ENCODE peak calls at places on chromosomes 16 and 17, in seven cellular contexts. Y is stomach; I is body of pancreas; Z is psoas muscle; E is IMR-90; L is CD8-positive, alpha-beta memory T cell; A is pancreas. J is an unnamed sample. For H3K4me1, the result is how much of the 10 kb centered on the place peaks cover.

GRCh38 chr16:35352431-35352830 is 1893.0 kb downstream of the TP53TG3F start:
- DNase-seq in E (no peak), I (no peak), A (no peak), Z (no peak), Y (no peak), L (no peak), J (no peak)

GRCh38 chr16:20020976-20021375 is 52.7 kb downstream of the GPR139 start:
- DNase-seq in Y (no peak), A (no peak), E (no peak), I (no peak), Z (no peak), L (no peak), J (no peak)

GRCh38 chr17:71613996-71614395 is 506.8 kb upstream of the SOX9 start:
- DNase-seq in L (no peak), A (no peak), Y (no peak), I (no peak), E (no peak), Z (no peak), J (no peak)

GRCh38 chr17:60231234-60231633 is 81.5 kb downstream of the CA4 start:
- DNase-seq in E (peak), Y (no peak), I (no peak), A (no peak), L (no peak), Z (no peak), J (no peak)

GRCh38 chr16:17470002-17470870 is 524 bp downstream of the XYLT1 start:
- DNase-seq in E (no peak), L (peak), Z (peak), Y (no peak), I (peak), A (peak), J (peak)

GRCh38 chr17:77636835-77637806 is 321.4 kb upstream of the TNRC6C start:
- DNase-seq in A (no peak), L (no peak), I (no peak), E (no peak), Y (no peak), Z (no peak), J (no peak)

GRCh38 chr17:7825206-7825980 is 8.6 kb upstream of the KDM6B start:
- DNase-seq in L (no peak), I (no peak), A (no peak), E (no peak), Z (no peak), Y (no peak), J (no peak)

GRCh38 chr17:43530303-43531081 is 15.6 kb downstream of the ETV4 start:
- DNase-seq in Y (peak), Z (peak), E (peak), I (peak), L (no peak), A (peak), J (no peak)

GRCh38 chr16:85206472-85207356 is 94.4 kb upstream of the CIBAR2 start:
- DNase-seq in I (peak), E (peak), Z (peak), Y (peak), L (no peak), A (no peak), J (no peak)

GRCh38 chr17:4947411-4948165 is 742 bp downstream of the PFN1 start:
- DNase-seq in I (peak), L (peak), Y (peak), A (peak), E (peak), Z (peak), J (peak)

GRCh38 chr17:32636593-32637218 is 149.9 kb downstream of the CDK5R1 start:
- DNase-seq in Z (no peak), L (no peak), Y (no peak), A (no peak), I (no peak), E (no peak), J (no peak)

GRCh38 chr17:13600475-13601316 is 1.0 kb downstream of the HS3ST3A1 start:
- DNase-seq in A (no peak), Y (no peak), Z (no peak), E (peak), I (no peak), L (no peak), J (no peak)

GRCh38 chr16:57551057-57551456 is 8.6 kb downstream of the ADGRG5 start:
- DNase-seq in L (no peak), A (no peak), Y (no peak), I (no peak), Z (no peak), E (no peak), J (no peak)

GRCh38 chr17:12180644-12181261 is 160.1 kb downstream of the MAP2K4 start:
- DNase-seq in Z (no peak), E (peak), I (peak), L (no peak), Y (no peak), A (no peak), J (no peak)

GRCh38 chr17:32928527-32929287 is 754 bp downstream of the TMEM98 start:
- DNase-seq in Y (no peak), E (peak), L (no peak), A (no peak), I (no peak), Z (no peak), J (no peak)

GRCh38 chr17:8151641-8152111 is 528 bp downstream of the PER1 start:
- DNase-seq in Y (peak), E (peak), L (no peak), I (peak), Z (peak), A (peak), J (no peak)

GRCh38 chr17:50048146-50048720 is 7.7 kb upstream of the ITGA3 start:
- DNase-seq in L (no peak), Y (no peak), A (no peak), Z (no peak), E (no peak), I (no peak), J (no peak)

GRCh38 chr17:17154981-17155380 is 51.2 kb downstream of the PLD6 start:
- DNase-seq in Y (no peak), L (no peak), E (no peak), Z (no peak), I (no peak), A (no peak), J (no peak)

GRCh38 chr17:39641883-39642282 is 4.9 kb downstream of the STARD3 start:
- DNase-seq in Z (no peak), E (no peak), A (no peak), L (no peak), Y (no peak), I (no peak), J (no peak)

GRCh38 chr17:39640493-39641118 is 3.7 kb downstream of the STARD3 start:
- DNase-seq in Z (no peak), Y (no peak), I (no peak), E (no peak), A (no peak), L (no peak), J (no peak)

GRCh38 chr17:39642675-39643074 is 5.7 kb downstream of the STARD3 start:
- DNase-seq in I (no peak), E (no peak), L (no peak), Y (no peak), A (no peak), Z (no peak), J (no peak)

GRCh38 chr17:39639566-39640458 is 2.9 kb downstream of the STARD3 start:
- DNase-seq in Z (no peak), A (no peak), I (no peak), E (no peak), L (no peak), Y (no peak), J (no peak)

DNA sequence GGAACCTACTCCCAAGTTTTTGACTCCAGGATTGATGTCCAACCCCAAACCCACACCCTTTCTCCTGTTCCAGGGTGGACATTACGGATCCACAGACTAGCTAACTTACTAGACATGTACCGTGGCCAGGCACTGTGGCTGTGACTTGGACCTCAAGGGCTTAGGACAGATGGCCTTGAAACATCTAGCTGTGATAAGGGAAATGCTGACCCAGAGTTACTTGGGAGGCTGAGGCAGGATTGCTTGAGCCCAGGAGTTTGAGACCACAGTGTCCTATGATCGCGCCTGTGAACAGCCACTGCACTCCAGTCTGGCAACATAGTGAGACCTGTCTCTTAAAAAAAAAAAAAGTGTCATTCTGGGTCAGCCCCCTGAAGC is 4.2 kb downstream of the STARD3 start:
- DNase-seq in E (no peak), Y (no peak), A (no peak), I (no peak), L (no peak), Z (no peak), J (no peak)
- H3K4me1 ChIP-seq in E (under half), Y (half or more), A (under half), I (half or more), L (half or more), Z (under half), J (under half)

GRCh38 chr17:15441315-15441714 is 26.1 kb downstream of the CDRT4 start:
- DNase-seq in A (no peak), I (no peak), Z (no peak), E (peak), L (no peak), Y (no peak), J (no peak)
- H3K4me1 ChIP-seq in A (under half), I (under half), Z (under half), E (under half), L (under half), Y (under half), J (under half)

GRCh38 chr17:64003526-64004121 is 5.5 kb downstream of the PRR29 start:
- DNase-seq in I (no peak), Z (no peak), L (no peak), E (no peak), A (no peak), Y (no peak), J (no peak)

GRCh38 chr17:64005734-64006167 is 7.6 kb downstream of the PRR29 start:
- DNase-seq in Z (no peak), Y (peak), E (no peak), I (no peak), L (no peak), A (no peak), J (no peak)

GRCh38 chr17:64004903-64005733 is 7.0 kb downstream of the PRR29 start:
- DNase-seq in I (no peak), A (no peak), Z (no peak), L (no peak), E (no peak), Y (peak), J (no peak)

GRCh38 chr17:64002658-64003525 is 4.7 kb downstream of the PRR29 start:
- DNase-seq in L (no peak), A (no peak), E (no peak), Y (no peak), Z (no peak), I (no peak), J (no peak)

GRCh38 chr17:64004218-64004770 is 6.1 kb downstream of the PRR29 start:
- DNase-seq in Z (no peak), A (no peak), L (no peak), E (no peak), Y (no peak), I (no peak), J (no peak)
- H3K4me1 ChIP-seq in Z (under half), A (under half), L (under half), E (under half), Y (under half), I (under half), J (under half)

DNA sequence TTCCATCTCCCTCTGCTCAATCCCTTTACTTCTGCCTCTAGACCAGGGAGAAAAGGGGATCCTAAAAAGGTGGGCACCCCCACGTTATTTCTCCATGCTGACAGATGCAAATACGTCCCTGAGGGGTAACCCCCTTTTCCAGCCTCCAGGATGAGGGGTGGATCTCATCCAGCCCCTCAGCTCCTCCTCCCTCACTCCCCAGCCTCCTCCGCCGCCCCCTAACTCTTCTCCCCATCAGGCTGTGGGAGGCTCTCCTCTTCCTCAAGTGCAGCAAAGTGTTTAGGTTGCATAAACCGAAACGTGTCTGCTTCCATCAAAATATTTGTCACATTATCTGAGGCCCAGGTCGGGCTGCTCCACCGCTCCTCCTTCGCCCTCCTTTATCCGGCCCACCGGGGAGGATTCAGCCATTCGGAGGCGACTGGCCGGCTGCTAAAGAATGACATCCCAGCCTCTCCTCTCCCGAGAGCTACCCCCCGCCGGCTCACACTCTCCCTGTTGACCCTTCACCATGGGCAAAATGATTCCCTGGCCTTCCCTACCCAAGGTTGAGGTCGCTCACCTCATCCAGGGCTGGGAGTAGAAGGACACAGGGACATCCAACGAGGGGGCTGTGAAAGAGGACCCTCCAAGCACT is 1.2 kb upstream of the C1QL1 start:
- DNase-seq in I (no peak), Z (no peak), L (no peak), E (no peak), Y (no peak), A (no peak), J (no peak)
- H3K4me1 ChIP-seq in I (under half), Z (under half), L (under half), E (under half), Y (under half), A (under half), J (under half)

GRCh38 chr17:38426441-38426840 is 1.8 kb upstream of the ARHGAP23 start:
- DNase-seq in Y (no peak), E (no peak), L (no peak), Z (no peak), I (no peak), A (no peak), J (no peak)
- H3K4me1 ChIP-seq in Y (half or more), E (under half), L (under half), Z (under half), I (under half), A (under half), J (under half)

GRCh38 chr17:82014432-82014831 is 8.2 kb downstream of the CENPX start:
- DNase-seq in Y (no peak), E (no peak), Z (no peak), I (no peak), A (no peak), L (no peak), J (no peak)

GRCh38 chr17:82015311-82015971 is 7.2 kb downstream of the CENPX start:
- DNase-seq in Z (no peak), I (no peak), E (no peak), A (no peak), L (no peak), Y (no peak), J (no peak)

GRCh38 chr17:82016061-82016874 is 6.4 kb downstream of the CENPX start:
- DNase-seq in A (no peak), L (no peak), E (no peak), Z (no peak), I (no peak), Y (no peak), J (no peak)

GRCh38 chr17:82013772-82014321 is 8.8 kb downstream of the CENPX start:
- DNase-seq in L (no peak), E (no peak), I (no peak), A (no peak), Z (no peak), Y (no peak), J (no peak)

GRCh38 chr17:82014971-82015310 is 7.7 kb downstream of the CENPX start:
- DNase-seq in Z (no peak), I (no peak), L (no peak), E (no peak), Y (no peak), A (no peak), J (no peak)
- H3K4me1 ChIP-seq in Z (under half), I (under half), L (under half), E (under half), Y (under half), A (under half), J (under half)

J was measured in effector memory CD4-positive, alpha-beta T cell.